ENCODE peak calls at places on chromosome 7, in four cellular contexts. L is IMR-90, C is NB4, N is gastrocnemius medialis. P is an unnamed sample.

GRCh38 chr7:21355406-21355874 is 72.4 kb upstream of the SP4 start:
- DNase-seq in L (no peak), C (peak), N (no peak), P (no peak)

GRCh38 chr7:78412216-78412858 is 613.8 kb downstream of the PHTF2 start:
- DNase-seq in L (no peak), C (no peak), N (no peak), P (peak)

GRCh38 chr7:1856161-1856965 is 186.3 kb downstream of the ELFN1 start:
- DNase-seq in L (no peak), C (no peak), N (no peak), P (no peak)

GRCh38 chr7:145313601-145314000 is 477.7 kb upstream of the TPK1 start:
- DNase-seq in L (no peak), C (no peak), N (no peak), P (no peak)

GRCh38 chr7:143931739-143932138 is 3.3 kb upstream of the OR2F2 start:
- DNase-seq in L (peak), C (no peak), N (no peak), P (no peak)

GRCh38 chr7:129845972-129846327 is 106.8 kb downstream of the UBE2H start:
- DNase-seq in L (peak), C (peak), N (no peak), P (no peak)

GRCh38 chr7:51253157-51253556 is 63.5 kb downstream of the COBL start:
- DNase-seq in L (no peak), C (no peak), N (no peak), P (no peak)

GRCh38 chr7:121020243-121020642 is 31.7 kb downstream of the CPED1 start:
- DNase-seq in L (peak), C (no peak), N (no peak), P (no peak)

GRCh38 chr7:126535176-126535575 is 717.6 kb downstream of the GRM8 start:
- DNase-seq in L (no peak), C (no peak), N (no peak), P (no peak)

DNA sequence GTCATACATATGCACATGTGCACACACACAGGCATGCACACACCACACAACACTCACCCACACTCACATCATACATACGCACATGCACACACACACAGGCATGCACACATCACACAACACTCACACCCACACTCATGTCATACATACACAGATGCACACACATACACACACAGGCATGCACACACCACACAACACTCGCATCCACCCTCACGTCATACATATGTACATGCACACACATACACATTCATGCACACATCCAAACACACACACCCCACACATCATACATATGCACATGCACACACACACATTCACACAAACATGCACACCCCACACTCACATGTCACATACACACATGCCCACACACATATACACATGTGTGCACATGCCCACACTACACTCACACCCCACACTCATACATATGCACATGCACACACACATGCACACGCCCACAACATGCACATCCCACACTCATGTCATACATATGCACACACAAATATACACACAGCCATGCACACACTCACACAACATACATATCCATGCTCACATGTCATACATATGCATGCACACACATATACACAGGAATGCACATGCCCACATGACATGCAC is 219.6 kb downstream of the DNAJB6 start:
- DNase-seq in L (no peak), C (no peak), N (no peak), P (no peak)
- H3K4me3 ChIP-seq in L (no peak), C (peak), N (no peak), P (no peak)

GRCh38 chr7:17058568-17058967 is 176.8 kb upstream of the AGR3 start:
- DNase-seq in L (peak), C (peak), N (no peak), P (no peak)

GRCh38 chr7:17060051-17060450 is 178.3 kb upstream of the AGR3 start:
- DNase-seq in L (no peak), C (no peak), N (no peak), P (no peak)

GRCh38 chr7:17061443-17061842 is 179.7 kb upstream of the AGR3 start:
- DNase-seq in L (no peak), C (no peak), N (no peak), P (no peak)

GRCh38 chr7:17057143-17057509 is 175.3 kb upstream of the AGR3 start:
- DNase-seq in L (no peak), C (no peak), N (no peak), P (no peak)

GRCh38 chr7:17062433-17063383 is 180.9 kb upstream of the AGR3 start:
- DNase-seq in L (peak), C (no peak), N (no peak), P (no peak)
- TF ChIP-seq CTCF in L (peak), C (no peak), N (no peak), P (peak)

DNA sequence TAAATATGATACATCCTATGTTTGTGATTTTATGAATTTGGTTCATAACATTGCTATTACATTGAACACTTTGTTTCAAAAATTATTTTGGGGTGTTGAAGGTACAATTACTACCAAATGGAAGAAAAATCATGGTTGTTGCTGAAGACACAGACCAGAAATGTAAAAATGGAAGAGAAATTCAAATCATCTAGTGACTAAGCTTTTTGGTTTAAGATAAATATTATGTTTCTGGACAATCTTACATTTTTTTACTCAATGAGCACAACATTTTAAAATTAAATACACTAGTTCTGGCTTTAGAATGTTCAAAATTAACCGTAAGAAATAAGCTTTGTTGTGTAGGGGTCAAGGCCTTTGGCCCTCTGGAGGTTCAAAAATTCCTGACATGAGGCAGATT is 82.7 kb downstream of the GNAT3 start:
- DNase-seq in L (peak), C (no peak), N (no peak), P (no peak)
- H3K4me3 ChIP-seq in L (no peak), C (no peak), N (no peak), P (no peak)

GRCh38 chr7:27329917-27330316 is 87.3 kb downstream of the EVX1 start:
- DNase-seq in L (no peak), C (no peak), N (no peak), P (no peak)
- TF ChIP-seq CTCF in L (no peak), C (peak), N (no peak), P (no peak)

DNA sequence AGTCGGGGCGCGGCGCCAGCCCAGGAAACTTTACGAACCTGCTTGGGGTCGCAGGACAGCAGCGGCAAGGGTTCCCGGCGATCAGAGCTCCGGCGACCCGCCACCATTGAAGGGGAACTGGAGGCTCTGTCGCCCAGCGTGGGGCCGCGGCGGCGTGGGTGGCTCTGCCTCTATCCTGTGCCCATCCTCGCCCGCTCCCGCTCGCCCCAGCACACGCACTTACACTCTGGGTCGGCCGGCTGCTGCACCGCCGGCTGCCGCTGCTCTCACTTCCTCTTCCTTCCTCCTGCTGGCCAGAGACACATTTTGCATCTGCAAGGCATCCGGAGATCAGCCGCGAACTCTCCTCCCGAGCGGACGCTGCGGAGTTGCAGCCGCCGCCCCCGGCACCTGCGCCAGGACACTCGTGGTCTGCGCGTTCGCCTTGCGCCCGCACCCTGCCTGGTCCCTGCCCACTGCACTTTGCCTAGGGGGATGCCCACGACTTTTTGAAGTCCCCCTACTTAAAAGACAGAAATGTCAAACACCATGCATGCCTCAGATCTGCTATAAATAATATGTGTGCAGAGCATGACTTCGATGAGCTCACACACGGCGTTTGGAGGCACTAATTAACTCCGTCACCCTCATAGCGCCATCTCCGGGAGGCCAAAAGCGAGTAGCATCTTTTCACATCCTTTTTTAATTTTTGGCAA is at the start of gene ELMO1:
- DNase-seq in L (peak), C (peak), N (peak), P (peak)
- H3K4me3 ChIP-seq in L (no peak), C (peak), N (peak), P (peak)

GRCh38 chr7:26367219-26367711 is 75.6 kb downstream of the SNX10 start:
- DNase-seq in L (no peak), C (no peak), N (no peak), P (no peak)

GRCh38 chr7:26365077-26365896 is 73.6 kb downstream of the SNX10 start:
- DNase-seq in L (peak), C (peak), N (peak), P (peak)

GRCh38 chr7:26365897-26366267 is 74.2 kb downstream of the SNX10 start:
- DNase-seq in L (no peak), C (no peak), N (no peak), P (no peak)

GRCh38 chr7:26369519-26370385 is 78.1 kb downstream of the SNX10 start:
- DNase-seq in L (peak), C (peak), N (no peak), P (no peak)

GRCh38 chr7:26368542-26368941 is 76.9 kb downstream of the SNX10 start:
- DNase-seq in L (peak), C (no peak), N (no peak), P (no peak)
- TF ChIP-seq CTCF in L (no peak), C (no peak), N (no peak), P (peak)

GRCh38 chr7:155808551-155809331 is 3.5 kb downstream of the SHH start:
- DNase-seq in L (no peak), C (peak), N (no peak), P (no peak)

GRCh38 chr7:155809332-155809946 is 2.8 kb downstream of the SHH start:
- DNase-seq in L (no peak), C (no peak), N (no peak), P (no peak)

GRCh38 chr7:155806096-155806871 is 6.0 kb downstream of the SHH start:
- DNase-seq in L (no peak), C (no peak), N (no peak), P (no peak)

GRCh38 chr7:155807013-155807804 is 5.1 kb downstream of the SHH start:
- DNase-seq in L (no peak), C (peak), N (no peak), P (no peak)

GRCh38 chr7:155807805-155808550 is 4.3 kb downstream of the SHH start:
- DNase-seq in L (no peak), C (peak), N (no peak), P (no peak)
- H3K4me3 ChIP-seq in L (no peak), C (no peak), N (no peak), P (no peak)

GRCh38 chr7:74568658-74569057 is 88.9 kb upstream of the GTF2I start:
- DNase-seq in L (no peak), C (peak), N (peak), P (no peak)

GRCh38 chr7:74572301-74573090 is 85.0 kb upstream of the GTF2I start:
- DNase-seq in L (no peak), C (no peak), N (no peak), P (no peak)

GRCh38 chr7:74573499-74573898 is 84.0 kb upstream of the GTF2I start:
- DNase-seq in L (no peak), C (no peak), N (no peak), P (no peak)

GRCh38 chr7:74569501-74570075 is 87.9 kb upstream of the GTF2I start:
- DNase-seq in L (no peak), C (no peak), N (no peak), P (no peak)

DNA sequence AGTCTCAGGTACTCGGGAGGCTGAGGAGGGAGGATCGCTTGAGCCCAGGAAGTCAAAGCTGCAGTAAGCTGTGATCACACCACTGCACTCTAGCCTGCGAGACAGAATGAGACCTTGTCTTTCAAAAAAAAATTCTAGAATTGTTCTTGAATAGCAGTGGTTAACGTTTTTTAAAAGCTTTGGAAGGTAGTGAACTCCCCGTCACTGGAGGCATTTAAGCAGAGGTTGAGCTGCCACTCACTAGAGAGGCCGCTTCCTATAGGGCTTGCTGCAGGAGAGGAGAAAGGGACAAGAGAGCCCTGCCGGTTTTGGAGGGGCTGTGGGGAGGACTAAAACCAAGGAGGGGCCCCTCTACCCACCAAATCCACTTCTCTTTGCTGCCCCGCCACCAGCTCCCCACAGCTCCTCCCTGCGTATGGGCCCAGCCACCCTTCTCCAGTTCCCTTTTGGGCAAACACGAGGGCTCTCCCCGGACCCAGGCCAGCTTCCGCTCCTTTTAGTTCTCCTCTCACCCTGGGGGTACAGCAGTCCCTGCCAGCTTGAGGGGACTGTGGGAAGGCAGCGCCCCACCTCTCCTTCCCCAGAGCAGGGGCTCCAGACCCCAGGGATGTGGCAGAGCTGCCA is 86.9 kb upstream of the GTF2I start:
- DNase-seq in L (no peak), C (no peak), N (no peak), P (no peak)
- TF ChIP-seq CTCF in L (no peak), C (no peak), N (no peak), P (no peak)

P was measured in LNCaP clone FGC.